ENCODE peak calls at places on chromosomes 12 and 14, in four cellular contexts. One of them, this sample, is unnamed.

GRCh38 chr14:43898709-43899108 is 608.4 kb downstream of the FSCB start:
- DNase-seq in K562: no peak
- DNase-seq in heart left ventricle: no peak
- DNase-seq in fibroblast of mammary gland: no peak
- DNase-seq in this sample: no peak

GRCh38 chr14:105940534-105941225 is 414.3 kb downstream of the TMEM121 start:
- DNase-seq in K562: no peak
- DNase-seq in heart left ventricle: no peak
- DNase-seq in fibroblast of mammary gland: no peak
- DNase-seq in this sample: no peak

GRCh38 chr14:105881021-105881930 is 354.9 kb downstream of the TMEM121 start:
- DNase-seq in K562: no peak
- DNase-seq in heart left ventricle: peak; percentile 51
- DNase-seq in fibroblast of mammary gland: no peak
- DNase-seq in this sample: no peak

GRCh38 chr14:68968051-68968450 is 11.1 kb downstream of the ACTN1 start:
- DNase-seq in K562: no peak
- DNase-seq in heart left ventricle: no peak
- DNase-seq in fibroblast of mammary gland: no peak
- DNase-seq in this sample: no peak

GRCh38 chr14:100438678-100439592 is 115.8 kb downstream of the SLC25A47 start:
- DNase-seq in K562: no peak
- DNase-seq in heart left ventricle: no peak
- DNase-seq in fibroblast of mammary gland: peak; percentile 88
- DNase-seq in this sample: peak; percentile 74

GRCh38 chr14:31059152-31059924 is 33.2 kb upstream of the STRN3 start:
- DNase-seq in K562: peak; percentile 72
- DNase-seq in heart left ventricle: no peak
- DNase-seq in fibroblast of mammary gland: peak; percentile 89
- DNase-seq in this sample: peak; percentile 98

GRCh38 chr14:101876539-101876938 is 87.8 kb upstream of the DYNC1H1 start:
- DNase-seq in K562: no peak
- DNase-seq in heart left ventricle: peak; percentile 84
- DNase-seq in fibroblast of mammary gland: peak; percentile 93
- DNase-seq in this sample: peak; percentile 95

GRCh38 chr12:80033457-80033856 is 65.9 kb upstream of the OTOGL start:
- DNase-seq in K562: no peak
- DNase-seq in heart left ventricle: no peak
- DNase-seq in fibroblast of mammary gland: peak; percentile 74
- DNase-seq in this sample: peak; percentile 69

GRCh38 chr12:96908170-96908675 is 1.2 kb downstream of the NEDD1 start:
- DNase-seq in K562: no peak
- DNase-seq in heart left ventricle: no peak
- DNase-seq in fibroblast of mammary gland: no peak
- DNase-seq in this sample: no peak

GRCh38 chr12:111197545-111197944 is 171.3 kb downstream of the PHETA1 start:
- DNase-seq in K562: peak; percentile 25
- DNase-seq in heart left ventricle: no peak
- DNase-seq in fibroblast of mammary gland: no peak
- DNase-seq in this sample: no peak
- TF ChIP-seq CTCF in K562: no peak
- TF ChIP-seq CTCF in heart left ventricle: no peak
- TF ChIP-seq CTCF in fibroblast of mammary gland: no peak
- TF ChIP-seq CTCF in this sample: no peak

DNA sequence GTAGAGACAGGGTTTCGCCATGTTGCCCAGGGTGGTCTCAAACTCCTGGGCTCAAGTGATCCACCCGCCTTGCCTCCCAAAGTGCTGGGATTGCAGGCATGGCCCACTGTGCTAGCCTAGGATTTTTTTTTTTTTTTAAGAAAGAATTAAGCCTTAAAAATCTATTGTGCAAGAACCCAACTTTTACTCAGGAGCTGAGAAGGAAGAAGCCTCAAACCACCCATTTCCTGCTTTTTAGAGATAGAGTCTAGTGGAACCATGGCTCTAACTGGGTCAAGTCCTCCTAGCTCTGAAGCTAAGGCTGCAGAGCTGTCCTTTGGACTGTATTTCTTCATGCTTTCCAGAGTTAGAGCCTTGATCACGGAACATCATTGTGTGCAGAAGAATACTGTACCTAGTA is 1.3 kb upstream of the TSFM start:
- DNase-seq in K562: no peak
- DNase-seq in heart left ventricle: no peak
- DNase-seq in fibroblast of mammary gland: no peak
- DNase-seq in this sample: no peak
- H3K4me3 ChIP-seq in K562: no peak overlapping the region
- H3K4me3 ChIP-seq in heart left ventricle: no peak overlapping the region
- H3K4me3 ChIP-seq in fibroblast of mammary gland: no peak overlapping the region
- H3K4me3 ChIP-seq in this sample: no peak overlapping the region

GRCh38 chr12:108236366-108236765 is 102.7 kb downstream of the CMKLR1 start:
- DNase-seq in K562: no peak
- DNase-seq in heart left ventricle: no peak
- DNase-seq in fibroblast of mammary gland: no peak
- DNase-seq in this sample: no peak

GRCh38 chr12:108238474-108238873 is 100.6 kb downstream of the CMKLR1 start:
- DNase-seq in K562: no peak
- DNase-seq in heart left ventricle: no peak
- DNase-seq in fibroblast of mammary gland: no peak
- DNase-seq in this sample: no peak

GRCh38 chr12:108239378-108239777 is 99.7 kb downstream of the CMKLR1 start:
- DNase-seq in K562: no peak
- DNase-seq in heart left ventricle: no peak
- DNase-seq in fibroblast of mammary gland: no peak
- DNase-seq in this sample: no peak

GRCh38 chr12:108235231-108235959 is 103.7 kb downstream of the CMKLR1 start:
- DNase-seq in K562: no peak
- DNase-seq in heart left ventricle: no peak
- DNase-seq in fibroblast of mammary gland: no peak
- DNase-seq in this sample: no peak

DNA sequence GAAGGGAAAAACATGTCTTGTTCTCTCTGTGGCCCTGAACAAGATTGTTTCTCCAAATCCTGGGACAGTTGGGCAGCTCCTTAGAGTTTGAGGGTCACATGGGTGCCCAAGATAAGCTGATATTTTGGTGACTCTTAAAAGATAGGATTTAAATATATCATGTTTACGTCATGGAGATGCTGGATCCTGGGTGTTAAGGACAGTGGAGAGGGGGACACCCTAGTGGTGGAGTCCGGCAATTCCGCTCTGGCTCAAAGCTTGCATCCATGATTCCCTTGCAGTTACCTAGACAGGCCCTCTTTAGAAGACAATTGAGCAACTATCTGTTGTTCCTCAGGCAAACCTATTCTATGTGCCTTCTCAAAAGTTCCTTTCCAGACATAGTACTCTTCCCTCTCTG is 101.8 kb downstream of the CMKLR1 start:
- DNase-seq in K562: peak; percentile 71
- DNase-seq in heart left ventricle: no peak
- DNase-seq in fibroblast of mammary gland: peak; percentile 1
- DNase-seq in this sample: no peak
- TF ChIP-seq CTCF in K562: peak; percentile 75
- TF ChIP-seq CTCF in heart left ventricle: no peak
- TF ChIP-seq CTCF in fibroblast of mammary gland: peak; percentile 17
- TF ChIP-seq CTCF in this sample: peak; percentile 21

GRCh38 chr12:105331805-105332251 is 1.3 kb downstream of the C12orf75 start:
- DNase-seq in K562: no peak
- DNase-seq in heart left ventricle: no peak
- DNase-seq in fibroblast of mammary gland: no peak
- DNase-seq in this sample: no peak
- H3K4me3 ChIP-seq in K562: no peak overlapping the region
- H3K4me3 ChIP-seq in heart left ventricle: peak overlapping the region; percentile 79
- H3K4me3 ChIP-seq in fibroblast of mammary gland: peak overlapping the region; percentile 72
- H3K4me3 ChIP-seq in this sample: peak overlapping the region; percentile 81

GRCh38 chr12:73906757-73907156 is 630.9 kb upstream of the ATXN7L3B start:
- DNase-seq in K562: no peak
- DNase-seq in heart left ventricle: no peak
- DNase-seq in fibroblast of mammary gland: no peak
- DNase-seq in this sample: no peak
- TF ChIP-seq CTCF in K562: no peak
- TF ChIP-seq CTCF in heart left ventricle: no peak
- TF ChIP-seq CTCF in fibroblast of mammary gland: no peak
- TF ChIP-seq CTCF in this sample: no peak

GRCh38 chr12:54028324-54029201 is at the start of gene HOXC6:
- DNase-seq in K562: peak; percentile 74
- DNase-seq in heart left ventricle: no peak
- DNase-seq in fibroblast of mammary gland: peak; percentile 89
- DNase-seq in this sample: peak; percentile 78
- H3K4me3 ChIP-seq in K562: peak within 1 kb of the TSS; percentile 32
- H3K4me3 ChIP-seq in heart left ventricle: no peak within 1 kb of the TSS
- H3K4me3 ChIP-seq in fibroblast of mammary gland: peak within 1 kb of the TSS; percentile 71
- H3K4me3 ChIP-seq in this sample: peak within 1 kb of the TSS; percentile 40

DNA sequence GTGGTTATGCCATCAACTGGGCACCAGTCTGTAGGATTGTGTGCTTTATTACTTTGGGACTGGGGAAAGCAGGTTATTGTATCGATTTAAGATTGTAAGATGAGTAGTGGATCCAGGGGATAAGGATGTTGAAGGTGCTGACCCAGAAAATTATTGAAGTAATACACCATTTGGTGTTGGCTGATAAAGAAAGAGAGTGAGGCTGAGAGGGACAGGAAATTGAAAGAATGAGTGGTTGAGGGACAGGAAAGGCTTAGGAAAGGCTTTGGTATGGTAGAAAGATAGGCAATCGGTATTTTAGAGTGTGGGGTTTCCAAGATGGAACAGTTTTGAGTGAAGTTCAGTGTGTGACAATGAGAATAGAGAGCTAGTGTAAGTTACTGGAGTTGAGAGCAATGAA is 12.3 kb downstream of the PPHLN1 start:
- DNase-seq in K562: no peak
- DNase-seq in heart left ventricle: no peak
- DNase-seq in fibroblast of mammary gland: no peak
- DNase-seq in this sample: no peak
- TF ChIP-seq CTCF in K562: no peak
- TF ChIP-seq CTCF in heart left ventricle: no peak
- TF ChIP-seq CTCF in fibroblast of mammary gland: no peak
- TF ChIP-seq CTCF in this sample: no peak

GRCh38 chr12:62261876-62262275 is 1.7 kb downstream of the USP15 start:
- DNase-seq in K562: no peak
- DNase-seq in heart left ventricle: no peak
- DNase-seq in fibroblast of mammary gland: no peak
- DNase-seq in this sample: no peak
- H3K4me3 ChIP-seq in K562: peak overlapping the region; percentile 84
- H3K4me3 ChIP-seq in heart left ventricle: peak overlapping the region; percentile 93
- H3K4me3 ChIP-seq in fibroblast of mammary gland: no peak overlapping the region
- H3K4me3 ChIP-seq in this sample: peak overlapping the region; percentile 95

GRCh38 chr12:77813558-77813957 is 17.1 kb upstream of the NAV3 start:
- DNase-seq in K562: no peak
- DNase-seq in heart left ventricle: no peak
- DNase-seq in fibroblast of mammary gland: no peak
- DNase-seq in this sample: no peak

GRCh38 chr12:77814361-77814760 is 16.3 kb upstream of the NAV3 start:
- DNase-seq in K562: no peak
- DNase-seq in heart left ventricle: no peak
- DNase-seq in fibroblast of mammary gland: no peak
- DNase-seq in this sample: no peak

GRCh38 chr12:77808534-77808933 is 22.2 kb upstream of the NAV3 start:
- DNase-seq in K562: no peak
- DNase-seq in heart left ventricle: no peak
- DNase-seq in fibroblast of mammary gland: no peak
- DNase-seq in this sample: no peak
- TF ChIP-seq CTCF in K562: no peak
- TF ChIP-seq CTCF in heart left ventricle: no peak
- TF ChIP-seq CTCF in fibroblast of mammary gland: no peak
- TF ChIP-seq CTCF in this sample: no peak

GRCh38 chr12:57936513-57936883 is 4.9 kb upstream of the ATP23 start:
- DNase-seq in K562: no peak
- DNase-seq in heart left ventricle: no peak
- DNase-seq in fibroblast of mammary gland: no peak
- DNase-seq in this sample: no peak
- H3K4me3 ChIP-seq in K562: peak overlapping the region; percentile 50
- H3K4me3 ChIP-seq in heart left ventricle: peak overlapping the region; percentile 73
- H3K4me3 ChIP-seq in fibroblast of mammary gland: peak overlapping the region; percentile 69
- H3K4me3 ChIP-seq in this sample: peak overlapping the region; percentile 81

This sample was measured in fibroblast of villous mesenchyme.